ENCODE peak calls at places on chromosomes 12 and 14, in four cellular contexts. Y is suprapubic skin, S is brain microvascular endothelial cell, H is tibial artery. M is an unnamed sample.

GRCh38 chr14:51849095-51849494 is 11.3 kb upstream of the GNG2 start:
- DNase-seq in Y (no peak), S (no peak), H (no peak), M (no peak)

GRCh38 chr12:96520767-96521166 is 31.4 kb downstream of the CFAP54 start:
- DNase-seq in Y (no peak), S (no peak), H (no peak), M (no peak)

GRCh38 chr12:1928439-1929121 is 10.1 kb upstream of the CACNA2D4 start:
- DNase-seq in Y (peak; percentile 56), S (no peak), H (no peak), M (no peak)

GRCh38 chr12:60522684-60523083 is 926.9 kb downstream of the SLC16A7 start:
- DNase-seq in Y (no peak), S (no peak), H (no peak), M (no peak)

GRCh38 chr14:72559227-72559626 is 334.7 kb downstream of the DPF3 start:
- DNase-seq in Y (no peak), S (peak; percentile 5), H (no peak), M (no peak)

GRCh38 chr14:52723514-52724359 is 6.2 kb upstream of the STYX start:
- DNase-seq in Y (no peak), S (no peak), H (no peak), M (no peak)

GRCh38 chr12:80018119-80018518 is 81.2 kb upstream of the OTOGL start:
- DNase-seq in Y (no peak), S (no peak), H (no peak), M (no peak)

GRCh38 chr12:92400006-92400405 is 254.4 kb upstream of the BTG1 start:
- DNase-seq in Y (no peak), S (no peak), H (no peak), M (no peak)

GRCh38 chr12:20415013-20415412 is 46.7 kb downstream of the PDE3A start:
- DNase-seq in Y (no peak), S (peak; percentile 66), H (no peak), M (no peak)

GRCh38 chr14:90522585-90523191 is 125.9 kb downstream of the CALM1 start:
- DNase-seq in Y (no peak), S (no peak), H (peak; percentile 59), M (peak; percentile 35)

GRCh38 chr12:125070117-125070516 is 4.9 kb downstream of the AACS start:
- DNase-seq in Y (no peak), S (no peak), H (no peak), M (no peak)

GRCh38 chr12:100141666-100141997 is 1.0 kb downstream of the BLTP3B start:
- DNase-seq in Y (no peak), S (peak; percentile 79), H (peak; percentile 72), M (peak; percentile 54)

GRCh38 chr12:2294651-2295475 is 242.1 kb downstream of the CACNA1C start:
- DNase-seq in Y (peak; percentile 86), S (no peak), H (peak; percentile 34), M (peak; percentile 73)

GRCh38 chr12:124713041-124713435 is 145.6 kb upstream of the NCOR2 start:
- DNase-seq in Y (no peak), S (no peak), H (peak; percentile 79), M (no peak)

GRCh38 chr12:9087087-9087835 is 28.5 kb downstream of the A2M start:
- DNase-seq in Y (no peak), S (no peak), H (no peak), M (no peak)

GRCh38 chr12:32307352-32307751 is 92.0 kb upstream of the FGD4 start:
- DNase-seq in Y (no peak), S (no peak), H (no peak), M (no peak)

DNA sequence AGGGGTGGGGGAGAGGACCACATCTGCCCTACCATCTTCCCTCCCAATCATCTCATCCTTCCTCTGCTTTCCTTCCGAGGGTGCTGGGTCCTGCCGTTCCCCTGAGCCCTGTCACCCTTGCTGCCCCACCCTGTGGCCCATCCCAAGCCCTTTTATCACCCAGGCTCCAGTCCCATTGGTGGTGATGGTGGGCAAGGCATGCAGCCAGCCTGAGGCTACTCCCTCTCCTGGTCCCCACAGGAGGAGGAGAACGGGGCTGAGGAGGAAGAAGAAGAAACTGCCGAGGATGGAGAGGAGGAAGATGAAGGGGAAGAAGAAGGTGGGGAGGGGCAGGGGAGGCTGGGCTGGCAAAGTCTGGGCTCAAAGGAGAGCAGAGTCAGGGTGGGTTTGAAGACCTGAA is 2.6 kb upstream of the LAG3 start:
- DNase-seq in Y (no peak), S (no peak), H (no peak), M (no peak)
- H3K36me3 ChIP-seq in Y (peaks cover 19% of the 10 kb centered on the region), S (peaks cover 18% of the 10 kb centered on the region), H (peaks cover 25% of the 10 kb centered on the region), M (peaks cover 2% of the 10 kb centered on the region)

DNA sequence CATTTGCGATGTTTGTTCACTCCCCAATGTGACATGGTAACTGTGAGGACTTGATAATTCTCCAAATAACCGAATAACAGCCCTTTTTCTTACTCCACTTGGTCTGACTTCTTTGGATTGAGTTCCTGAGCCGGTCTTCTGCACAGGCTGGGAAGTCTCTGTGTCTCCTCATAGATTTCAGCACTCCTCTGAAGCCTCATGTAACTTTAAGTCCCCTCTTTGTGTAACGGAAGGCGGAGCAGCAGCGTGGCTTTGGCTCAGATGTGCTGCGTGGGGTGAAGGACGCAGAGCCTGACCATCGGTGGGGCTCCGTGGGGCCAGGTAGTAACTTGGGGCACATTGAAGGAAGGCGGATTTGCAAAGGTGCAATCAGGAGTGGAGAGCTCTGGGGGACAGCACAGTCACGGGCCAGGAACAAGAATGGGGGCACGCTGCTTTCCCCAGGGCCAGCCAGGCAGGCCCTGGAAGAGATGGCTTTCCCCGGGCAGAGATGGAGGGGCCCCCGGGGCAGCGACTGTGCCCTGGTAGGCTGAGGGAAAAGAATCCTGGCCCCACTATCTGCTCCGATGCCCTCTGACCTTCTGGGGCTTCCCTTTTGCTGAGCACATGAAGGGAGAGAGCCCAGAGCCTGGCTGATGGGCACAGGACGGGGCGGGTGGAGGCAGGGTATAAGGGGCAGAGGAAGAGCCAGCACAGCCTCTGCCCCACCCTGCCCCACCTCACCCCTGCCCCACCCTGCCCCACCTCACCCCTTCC is 56.8 kb downstream of the ADGRD1 start:
- DNase-seq in Y (peak; percentile 55), S (no peak), H (no peak), M (no peak)
- TF ChIP-seq CTCF in Y (no peak), S (no peak), H (no peak), M (no peak)

GRCh38 chr12:101925352-101925751 is 48.0 kb downstream of the DRAM1 start:
- DNase-seq in Y (peak; percentile 85), S (peak; percentile 98), H (peak; percentile 86), M (peak; percentile 67)

GRCh38 chr12:101925935-101926334 is 48.6 kb downstream of the DRAM1 start:
- DNase-seq in Y (no peak), S (no peak), H (no peak), M (no peak)

GRCh38 chr12:101923049-101923718 is 45.8 kb downstream of the DRAM1 start:
- DNase-seq in Y (no peak), S (no peak), H (no peak), M (no peak)

GRCh38 chr12:101927042-101927441 is 49.7 kb downstream of the DRAM1 start:
- DNase-seq in Y (no peak), S (no peak), H (no peak), M (no peak)

DNA sequence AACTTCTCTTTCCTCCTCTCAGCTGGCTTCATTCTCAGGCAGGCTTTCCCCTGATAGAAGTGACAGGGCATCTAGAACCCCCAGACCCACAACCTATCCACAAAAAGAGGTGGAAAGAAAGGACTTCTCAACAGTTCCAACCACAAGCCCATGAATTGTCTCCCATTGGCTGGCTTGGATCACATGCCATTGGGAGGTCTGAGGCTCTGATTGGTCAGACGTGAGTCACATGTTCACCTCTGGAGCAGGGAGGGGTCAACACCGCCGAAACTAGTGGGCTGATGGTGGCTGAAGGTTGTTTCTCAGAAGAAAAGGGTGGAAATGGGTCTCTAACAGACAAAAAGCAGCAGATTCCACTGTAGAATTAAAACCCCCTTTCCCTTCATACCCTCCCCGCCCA is 47.3 kb downstream of the DRAM1 start:
- DNase-seq in Y (no peak), S (peak; percentile 49), H (no peak), M (no peak)
- H3K4me3 ChIP-seq in Y (no peak overlapping the region), S (no peak overlapping the region), H (no peak overlapping the region), M (no peak overlapping the region)

DNA sequence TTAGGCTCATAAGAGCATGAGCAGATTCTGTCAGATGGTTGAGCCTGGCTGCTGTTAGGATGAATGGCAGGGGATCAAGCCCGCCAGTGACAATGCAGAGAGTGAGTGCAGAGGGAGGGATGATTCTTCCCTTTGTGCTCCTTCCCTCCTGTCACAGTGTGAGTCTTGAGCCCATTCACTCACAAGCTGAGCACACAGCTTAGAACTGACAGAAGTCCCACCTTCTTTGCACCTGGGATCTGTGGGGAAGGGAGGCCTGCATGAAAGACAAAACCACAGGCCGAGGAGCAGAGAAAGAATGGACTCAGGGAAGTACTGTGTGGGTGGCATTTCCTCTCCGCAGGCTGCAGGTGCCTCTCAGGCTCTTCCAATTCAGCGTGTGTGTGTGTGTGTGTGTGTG is 160.6 kb downstream of the KCNA5 start:
- DNase-seq in Y (no peak), S (no peak), H (no peak), M (no peak)
- H3K36me3 ChIP-seq in Y (no peaks in the 10 kb centered on the region), S (no peaks in the 10 kb centered on the region), H (no peaks in the 10 kb centered on the region), M (no peaks in the 10 kb centered on the region)